ENCODE peak calls at places on chromosome X, in five cellular contexts. One of them, this sample, is unnamed.

GRCh38 chrX:151384807-151385206 is 12.2 kb upstream of the VMA21 start:
- DNase-seq in fibroblast of pulmonary artery: no peak
- DNase-seq in A549: no peak
- DNase-seq in cardiac fibroblast: no peak
- DNase-seq in fibroblast of lung: no peak
- DNase-seq in this sample: no peak

GRCh38 chrX:71953946-71954345 is 43.3 kb downstream of the NHSL2 start:
- DNase-seq in fibroblast of pulmonary artery: no peak
- DNase-seq in A549: no peak
- DNase-seq in cardiac fibroblast: no peak
- DNase-seq in fibroblast of lung: no peak
- DNase-seq in this sample: peak; percentile 15

GRCh38 chrX:7133036-7133412 is 14.5 kb upstream of the STS start:
- DNase-seq in fibroblast of pulmonary artery: peak; percentile 41
- DNase-seq in A549: no peak
- DNase-seq in cardiac fibroblast: peak; percentile 20
- DNase-seq in fibroblast of lung: no peak
- DNase-seq in this sample: peak; percentile 33

GRCh38 chrX:55011294-55011693 is 11.1 kb downstream of the APEX2 start:
- DNase-seq in fibroblast of pulmonary artery: peak; percentile 17
- DNase-seq in A549: no peak
- DNase-seq in cardiac fibroblast: no peak
- DNase-seq in fibroblast of lung: peak; percentile 5
- DNase-seq in this sample: no peak

GRCh38 chrX:10233696-10234095 is 76.9 kb downstream of the CLCN4 start:
- DNase-seq in fibroblast of pulmonary artery: no peak
- DNase-seq in A549: no peak
- DNase-seq in cardiac fibroblast: no peak
- DNase-seq in fibroblast of lung: no peak
- DNase-seq in this sample: peak; percentile 21

GRCh38 chrX:147838465-147839131 is 73.1 kb upstream of the FMR1 start:
- DNase-seq in fibroblast of pulmonary artery: no peak
- DNase-seq in A549: no peak
- DNase-seq in cardiac fibroblast: no peak
- DNase-seq in fibroblast of lung: peak; percentile 0
- DNase-seq in this sample: peak; percentile 0

GRCh38 chrX:53481816-53482485 is 47.8 kb upstream of the HSD17B10 start:
- DNase-seq in fibroblast of pulmonary artery: peak; percentile 71
- DNase-seq in A549: peak; percentile 73
- DNase-seq in cardiac fibroblast: peak; percentile 74
- DNase-seq in fibroblast of lung: peak; percentile 69
- DNase-seq in this sample: peak; percentile 68

GRCh38 chrX:129825746-129826505 is 17.8 kb downstream of the ZDHHC9 start:
- DNase-seq in fibroblast of pulmonary artery: no peak
- DNase-seq in A549: no peak
- DNase-seq in cardiac fibroblast: no peak
- DNase-seq in fibroblast of lung: no peak
- DNase-seq in this sample: no peak

GRCh38 chrX:107632291-107632690 is 4.0 kb downstream of the PRPS1 start:
- DNase-seq in fibroblast of pulmonary artery: no peak
- DNase-seq in A549: no peak
- DNase-seq in cardiac fibroblast: no peak
- DNase-seq in fibroblast of lung: no peak
- DNase-seq in this sample: peak; percentile 5

GRCh38 chrX:120840826-120841225 is 34.8 kb downstream of the CT47B1 start:
- DNase-seq in fibroblast of pulmonary artery: peak; percentile 74
- DNase-seq in A549: no peak
- DNase-seq in cardiac fibroblast: peak; percentile 69
- DNase-seq in fibroblast of lung: no peak
- DNase-seq in this sample: peak; percentile 19

GRCh38 chrX:103475381-103475780 is 43.9 kb downstream of the RAB40A start:
- DNase-seq in fibroblast of pulmonary artery: no peak
- DNase-seq in A549: no peak
- DNase-seq in cardiac fibroblast: no peak
- DNase-seq in fibroblast of lung: no peak
- DNase-seq in this sample: peak; percentile 13

GRCh38 chrX:152206426-152206825 is 68.0 kb upstream of the MAGEA10 start:
- DNase-seq in fibroblast of pulmonary artery: no peak
- DNase-seq in A549: no peak
- DNase-seq in cardiac fibroblast: no peak
- DNase-seq in fibroblast of lung: no peak
- DNase-seq in this sample: no peak

GRCh38 chrX:105765691-105766090 is 56.6 kb upstream of the NRK start:
- DNase-seq in fibroblast of pulmonary artery: no peak
- DNase-seq in A549: no peak
- DNase-seq in cardiac fibroblast: no peak
- DNase-seq in fibroblast of lung: no peak
- DNase-seq in this sample: no peak
- TF ChIP-seq CTCF in fibroblast of pulmonary artery: no peak
- TF ChIP-seq CTCF in A549: no peak
- TF ChIP-seq CTCF in cardiac fibroblast: no peak
- TF ChIP-seq CTCF in fibroblast of lung: no peak
- TF ChIP-seq CTCF in this sample: no peak

DNA sequence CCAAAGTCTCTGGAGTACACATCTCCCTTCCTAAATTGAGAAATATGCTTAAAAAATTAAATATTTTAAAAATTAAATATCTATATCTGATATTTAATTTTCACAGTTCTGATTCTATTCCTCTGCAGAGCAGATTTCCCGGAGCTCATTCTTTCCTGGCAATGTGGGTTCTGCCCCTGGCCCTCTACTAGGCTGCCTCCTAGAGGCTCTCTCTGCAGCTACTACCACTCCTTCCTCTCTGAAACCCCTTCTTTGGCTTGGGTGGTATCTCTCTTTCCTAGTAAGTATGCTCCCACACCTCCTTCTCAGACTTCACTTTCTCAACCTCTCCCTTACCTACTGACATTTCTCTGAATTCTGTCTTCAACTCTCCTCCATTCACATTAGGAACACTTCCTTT is 45.3 kb downstream of the RPGR start:
- DNase-seq in fibroblast of pulmonary artery: peak; percentile 52
- DNase-seq in A549: no peak
- DNase-seq in cardiac fibroblast: peak; percentile 59
- DNase-seq in fibroblast of lung: peak; percentile 47
- DNase-seq in this sample: no peak
- TF ChIP-seq CTCF in fibroblast of pulmonary artery: peak; percentile 74
- TF ChIP-seq CTCF in A549: peak; percentile 25
- TF ChIP-seq CTCF in cardiac fibroblast: peak; percentile 56
- TF ChIP-seq CTCF in fibroblast of lung: peak; percentile 73
- TF ChIP-seq CTCF in this sample: peak; percentile 53

DNA sequence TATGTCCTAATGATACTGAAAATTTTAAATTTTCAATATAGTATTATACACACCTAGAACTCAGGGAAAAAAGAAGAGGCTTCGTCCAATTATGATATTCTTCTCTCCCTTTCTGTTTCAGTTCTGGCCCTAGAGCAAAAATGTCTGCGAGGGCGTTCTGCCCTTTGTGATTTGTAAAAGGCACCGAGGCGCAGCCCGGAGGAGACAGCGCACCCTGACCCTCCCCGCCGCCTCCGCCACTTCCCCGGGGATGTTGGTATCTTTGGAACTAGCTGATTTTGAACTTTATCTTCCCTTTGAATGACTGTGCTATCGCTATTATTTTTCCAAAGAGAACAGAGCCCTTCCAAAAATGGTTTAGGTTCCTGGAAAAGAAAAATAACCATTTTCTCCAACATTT is 173.2 kb upstream of the FAM9B start:
- DNase-seq in fibroblast of pulmonary artery: peak; percentile 1
- DNase-seq in A549: no peak
- DNase-seq in cardiac fibroblast: peak; percentile 10
- DNase-seq in fibroblast of lung: peak; percentile 12
- DNase-seq in this sample: no peak
- TF ChIP-seq CTCF in fibroblast of pulmonary artery: no peak
- TF ChIP-seq CTCF in A549: no peak
- TF ChIP-seq CTCF in cardiac fibroblast: no peak
- TF ChIP-seq CTCF in fibroblast of lung: no peak
- TF ChIP-seq CTCF in this sample: no peak

GRCh38 chrX:115378471-115378870 is 89.0 kb downstream of the LUZP4 start:
- DNase-seq in fibroblast of pulmonary artery: peak; percentile 74
- DNase-seq in A549: no peak
- DNase-seq in cardiac fibroblast: peak; percentile 73
- DNase-seq in fibroblast of lung: peak; percentile 76
- DNase-seq in this sample: peak; percentile 45
- TF ChIP-seq CTCF in fibroblast of pulmonary artery: peak; percentile 23
- TF ChIP-seq CTCF in A549: no peak
- TF ChIP-seq CTCF in cardiac fibroblast: no peak
- TF ChIP-seq CTCF in fibroblast of lung: no peak
- TF ChIP-seq CTCF in this sample: peak; percentile 8

This sample was measured in fibroblast of villous mesenchyme.